ENCODE peak calls at places on chromosome 17, in nine cellular contexts. M is AML-193; G is AG08396; E is fibroblast of lung; C is ureter; H is activated CD4-positive, alpha-beta T cell treated with anti-CD3 and anti-CD28 coated beads, Interleukin-2, amount 50 U/mL, for 1 hour; I is COR-L47; A is activated naive CD4-positive, alpha-beta T cell treated with anti-CD3 and anti-CD28 coated beads for 36 hours; W is stimulated activated CD4-positive, alpha-beta T cell treated with anti-CD3 and anti-CD28 coated beads, Interleukin-15, amount 100 ng/mL, for 1 hour. L is an unnamed sample.

GRCh38 chr17:73902416-73903181 is 258.4 kb upstream of the SDK2 start:
- DNase-seq in A (no peak), M (no peak), C (no peak), G (no peak), I (peak; percentile 74), E (no peak), W (no peak), H (no peak), L (no peak)

GRCh38 chr17:63699638-63700527 is at the start of gene LIMD2:
- DNase-seq in I (peak; percentile 83), W (peak; percentile 81), M (peak; percentile 45), G (peak; percentile 85), E (peak; percentile 28), C (peak; percentile 59), H (peak; percentile 86), A (peak; percentile 80), L (peak; percentile 85)

GRCh38 chr17:71632328-71632727 is 488.5 kb upstream of the SOX9 start:
- DNase-seq in A (no peak), I (peak; percentile 49), W (no peak), H (no peak), M (no peak), E (peak; percentile 30), G (no peak), C (no peak), L (no peak)

GRCh38 chr17:10646393-10646990 is 10.6 kb downstream of the MYH3 start:
- DNase-seq in G (peak; percentile 71), I (peak; percentile 37), A (peak; percentile 85), W (peak; percentile 45), C (peak; percentile 72), H (peak; percentile 76), M (peak; percentile 3), E (peak; percentile 74), L (peak; percentile 79)

GRCh38 chr17:36628576-36628975 is 27.2 kb downstream of the MRM1 start:
- DNase-seq in I (no peak), W (no peak), E (no peak), A (no peak), C (no peak), M (no peak), H (no peak), G (no peak), L (no peak)

GRCh38 chr17:32303861-32304288 is 38.1 kb downstream of the C17orf75 start:
- DNase-seq in C (no peak), H (no peak), I (peak; percentile 35), E (no peak), G (no peak), M (no peak), A (no peak), W (no peak), L (no peak)

GRCh38 chr17:32596666-32597065 is 109.9 kb downstream of the CDK5R1 start:
- DNase-seq in E (no peak), G (no peak), I (no peak), H (no peak), C (no peak), A (peak; percentile 14), M (no peak), W (no peak), L (no peak)

GRCh38 chr17:80720624-80721577 is 176.3 kb downstream of the RPTOR start:
- DNase-seq in W (peak; percentile 46), E (peak; percentile 62), A (peak; percentile 81), H (peak; percentile 66), G (no peak), I (no peak), M (no peak), C (peak; percentile 62), L (peak; percentile 87)

GRCh38 chr17:79388556-79389295 is 222.1 kb downstream of the RBFOX3 start:
- DNase-seq in I (peak; percentile 71), A (peak; percentile 35), M (peak; percentile 11), C (peak; percentile 68), E (peak; percentile 11), H (no peak), W (no peak), G (peak; percentile 81), L (peak; percentile 40)

GRCh38 chr17:73359987-73360410 is 48.2 kb upstream of the CDC42EP4 start:
- DNase-seq in C (no peak), I (peak; percentile 62), W (no peak), H (no peak), E (no peak), M (no peak), G (no peak), A (no peak), L (no peak)

GRCh38 chr17:32722733-32723132 is 154.2 kb downstream of the MYO1D start:
- DNase-seq in H (no peak), E (no peak), M (no peak), C (no peak), I (no peak), A (no peak), G (no peak), W (no peak), L (no peak)

L was measured in activated CD4-positive, alpha-beta memory T cell treated with anti-CD3 and anti-CD28 coated beads for 36 hours.